ENCODE peak calls at places on chromosome 22, in four cellular contexts. P is transverse colon, D is sigmoid colon, I is gastrocnemius medialis. W is an unnamed sample.

GRCh38 chr22:39284983-39285382 is 34.4 kb downstream of the RPL3 start:
- DNase-seq in I (no peak), P (no peak), D (no peak), W (no peak)

GRCh38 chr22:48320048-48320655 is 1507.5 kb downstream of the BRD1 start:
- DNase-seq in I (no peak), P (no peak), D (peak; percentile 47), W (no peak)

GRCh38 chr22:35352214-35353111 is 28.4 kb upstream of the HMOX1 start:
- DNase-seq in D (peak; percentile 88), P (peak; percentile 80), I (peak; percentile 57), W (no peak)

GRCh38 chr22:48825802-48826520 is 1001.7 kb downstream of the BRD1 start:
- DNase-seq in I (no peak), P (no peak), D (no peak), W (no peak)

GRCh38 chr22:44523981-44524759 is 26.1 kb upstream of the RTL6 start:
- DNase-seq in D (peak; percentile 87), P (peak; percentile 44), I (no peak), W (no peak)

GRCh38 chr22:36384766-36385400 is 2.9 kb downstream of the MYH9 start:
- DNase-seq in P (no peak), I (no peak), D (no peak), W (no peak)

GRCh38 chr22:43740587-43741270 is 71.4 kb downstream of the EFCAB6 start:
- DNase-seq in I (no peak), P (no peak), D (no peak), W (no peak)

GRCh38 chr22:30221121-30221992 is 25.2 kb downstream of the LIF start:
- DNase-seq in I (no peak), D (no peak), P (peak; percentile 46), W (no peak)

GRCh38 chr22:37340331-37341262 is 58.3 kb downstream of the CYTH4 start:
- DNase-seq in I (no peak), D (no peak), P (no peak), W (no peak)

GRCh38 chr22:20201837-20202392 is 51.1 kb upstream of the CCDC188 start:
- DNase-seq in D (no peak), P (no peak), I (no peak), W (no peak)
- TF ChIP-seq POLR2A in D (no peak), P (no peak), I (no peak), W (no peak)

GRCh38 chr22:50452649-50453048 is 22.2 kb downstream of the SBF1 start:
- DNase-seq in I (no peak), P (no peak), D (no peak), W (no peak)

GRCh38 chr22:50455201-50455600 is 19.6 kb downstream of the SBF1 start:
- DNase-seq in P (no peak), D (no peak), I (no peak), W (no peak)

GRCh38 chr22:50456466-50457234 is 18.2 kb downstream of the SBF1 start:
- DNase-seq in D (no peak), I (no peak), P (no peak), W (no peak)

GRCh38 chr22:50456026-50456425 is 18.8 kb downstream of the SBF1 start:
- DNase-seq in P (no peak), I (no peak), D (no peak), W (no peak)

DNA sequence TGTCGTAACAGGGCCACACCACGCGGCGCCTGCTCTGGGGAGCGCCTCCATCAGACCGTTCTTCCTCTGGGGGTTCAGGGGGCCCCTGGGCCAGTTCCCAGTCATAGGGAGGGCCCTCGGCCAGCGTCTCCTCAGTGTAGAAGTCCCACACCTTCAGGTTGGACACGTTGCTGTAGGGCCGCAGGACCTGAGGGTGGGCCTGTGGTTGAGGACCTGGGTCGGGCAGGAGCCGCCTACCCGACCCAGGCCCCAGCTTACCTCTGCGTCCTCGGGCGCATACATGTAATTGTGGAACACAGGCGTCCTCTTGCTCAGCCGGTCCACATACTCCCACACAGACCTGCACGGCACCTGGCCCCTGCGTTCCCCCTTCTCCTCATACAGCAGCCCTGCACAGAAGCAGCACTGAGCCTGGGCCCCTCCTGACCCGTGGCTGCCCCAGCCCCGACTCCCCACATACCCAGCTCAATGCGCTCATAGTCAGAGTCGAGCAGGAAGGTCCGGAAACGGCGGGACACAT is 20.2 kb downstream of the SBF1 start:
- DNase-seq in P (no peak), D (no peak), I (no peak), W (no peak)
- H3K36me3 ChIP-seq in P (peaks cover 3% of the 10 kb centered on the region), D (peaks cover 27% of the 10 kb centered on the region), I (no peaks in the 10 kb centered on the region), W (peaks cover 9% of the 10 kb centered on the region)

GRCh38 chr22:17110791-17111550 is 10.2 kb downstream of the TMEM121B start:
- DNase-seq in P (no peak), I (no peak), D (peak; percentile 9), W (no peak)

GRCh38 chr22:17109976-17110375 is 11.2 kb downstream of the TMEM121B start:
- DNase-seq in I (no peak), P (no peak), D (no peak), W (no peak)

GRCh38 chr22:17107547-17107810 is 13.7 kb downstream of the TMEM121B start:
- DNase-seq in I (no peak), D (no peak), P (no peak), W (no peak)

GRCh38 chr22:17108256-17109112 is 12.7 kb downstream of the TMEM121B start:
- DNase-seq in D (no peak), P (no peak), I (no peak), W (no peak)

DNA sequence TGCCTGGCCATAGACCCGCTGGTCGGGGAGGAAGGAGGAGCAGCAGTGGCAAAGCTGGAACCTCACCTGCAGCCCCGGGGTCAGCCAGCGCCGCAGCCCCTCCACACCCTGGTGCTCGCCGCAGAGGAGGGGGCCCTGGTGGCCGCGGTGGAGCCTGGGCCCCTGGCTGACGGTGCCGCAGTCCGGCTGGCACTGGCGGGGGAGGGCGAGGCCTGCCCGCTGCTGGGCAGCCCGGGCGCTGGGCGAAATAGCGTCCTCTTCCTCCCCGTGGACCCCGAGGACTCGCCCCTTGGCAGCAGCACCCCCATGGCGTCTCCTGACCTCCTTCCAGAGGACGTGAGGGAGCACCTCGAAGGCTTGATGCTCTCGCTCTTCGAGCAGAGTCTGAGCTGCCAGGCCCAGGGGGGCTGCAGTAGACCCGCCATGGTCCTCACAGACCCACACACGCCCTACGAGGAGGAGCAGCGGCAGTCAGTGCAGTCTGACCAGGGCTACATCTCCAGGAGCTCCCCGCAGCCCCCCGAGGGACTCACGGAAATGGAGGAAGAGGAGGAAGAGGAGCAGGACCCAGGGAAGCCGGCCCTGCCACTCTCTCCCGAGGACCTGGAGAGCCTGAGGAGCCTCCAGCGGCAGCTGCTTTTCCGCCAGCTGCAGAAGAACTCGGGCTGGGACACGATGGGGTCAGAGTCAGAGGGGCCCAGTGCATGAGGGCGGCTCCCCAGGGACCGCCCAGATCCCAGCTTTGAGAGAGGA is 11.9 kb downstream of the TMEM121B start:
- DNase-seq in I (no peak), D (peak; percentile 42), P (no peak), W (no peak)
- TF ChIP-seq POLR2A in I (no peak), D (no peak), P (no peak), W (no peak)

GRCh38 chr22:46690146-46690545 is 47.9 kb downstream of the CERK start:
- DNase-seq in P (no peak), D (no peak), I (no peak), W (no peak)
- H3K36me3 ChIP-seq in P (no peaks in the 10 kb centered on the region), D (peaks cover 7% of the 10 kb centered on the region), I (no peaks in the 10 kb centered on the region), W (no peaks in the 10 kb centered on the region)

GRCh38 chr22:19443544-19444211 is 3.8 kb downstream of the C22orf39 start:
- DNase-seq in P (no peak), I (no peak), D (no peak), W (no peak)
- TF ChIP-seq POLR2A in P (no peak), I (no peak), D (no peak), W (no peak)

GRCh38 chr22:28106601-28107000 is 187.5 kb upstream of the PITPNB start:
- DNase-seq in I (no peak), P (no peak), D (no peak), W (no peak)
- H3K36me3 ChIP-seq in I (no peaks in the 10 kb centered on the region), P (no peaks in the 10 kb centered on the region), D (no peaks in the 10 kb centered on the region), W (no peaks in the 10 kb centered on the region)

GRCh38 chr22:50083462-50084081 is 1.7 kb downstream of the MLC1 start:
- DNase-seq in P (no peak), D (no peak), I (no peak), W (no peak)
- TF ChIP-seq POLR2A in P (no peak), D (no peak), I (no peak), W (no peak)

GRCh38 chr22:41537203-41537602 is 7.1 kb downstream of the POLR3H start:
- DNase-seq in I (no peak), P (no peak), D (no peak), W (no peak)
- H3K36me3 ChIP-seq in I (no peaks in the 10 kb centered on the region), P (no peaks in the 10 kb centered on the region), D (no peaks in the 10 kb centered on the region), W (no peaks in the 10 kb centered on the region)

W was measured in breast epithelium.